ENCODE peak calls at places on chromosomes 11 and 22, in seven cellular contexts. C is T-helper 9 cell; M is EL; F is neuronal stem cell; S is gastrocnemius medialis; E is activated CD4-positive, alpha-beta T cell treated with anti-CD3 and anti-CD28 coated beads, Interleukin-2, amount 50 U/mL, for 4 hours; J is AG04450. P is an unnamed sample.

GRCh38 chr11:1040428-1041148 is 4.1 kb upstream of the MUC6 start:
- DNase-seq in C (no peak), M (no peak), F (no peak), S (no peak), E (no peak), J (no peak), P (no peak)

GRCh38 chr11:119062779-119063178 is 4.8 kb upstream of the VPS11 start:
- DNase-seq in C (no peak), M (peak), F (no peak), S (no peak), E (no peak), J (no peak), P (no peak)

GRCh38 chr11:120601566-120601965 is 90.0 kb downstream of the GRIK4 start:
- DNase-seq in C (no peak), M (peak), F (no peak), S (no peak), E (no peak), J (peak), P (no peak)

GRCh38 chr11:7167976-7168740 is 79.4 kb downstream of the RBMXL2 start:
- DNase-seq in C (no peak), M (no peak), F (no peak), S (no peak), E (no peak), J (no peak), P (peak)

GRCh38 chr11:34249439-34250073 is 108.3 kb downstream of the ABTB2 start:
- DNase-seq in C (no peak), M (no peak), F (no peak), S (no peak), E (no peak), J (no peak), P (no peak)

GRCh38 chr22:20080445-20080775 is 369 bp downstream of the DGCR8 start:
- DNase-seq in C (peak), M (peak), F (peak), S (peak), E (peak), J (no peak), P (peak)

GRCh38 chr11:17721242-17721999 is 2.0 kb downstream of the MYOD1 start:
- DNase-seq in C (no peak), M (no peak), F (no peak), S (no peak), E (no peak), J (no peak), P (no peak)

GRCh38 chr22:39207141-39208012 is 37.4 kb downstream of the PDGFB start:
- DNase-seq in C (no peak), M (peak), F (no peak), S (no peak), E (no peak), J (no peak), P (no peak)

GRCh38 chr11:125542709-125543108 is 26.6 kb upstream of the EI24 start:
- DNase-seq in C (no peak), M (no peak), F (no peak), S (no peak), E (no peak), J (no peak), P (no peak)